ENCODE peak calls at places on chromosomes 13 and 19, in five cellular contexts. One of them, this sample, is unnamed. For H3K4me1, the result is how much of the 10 kb centered on the place peaks cover.

GRCh38 chr13:28031220-28031903 is 42.9 kb upstream of the URAD start:
- DNase-seq in GM23248: no peak
- DNase-seq in H1: no peak
- DNase-seq in H9: no peak
- DNase-seq in GM23338: no peak
- DNase-seq in this sample: no peak

GRCh38 chr13:37414667-37415066 is 183.9 kb downstream of the POSTN start:
- DNase-seq in GM23248: no peak
- DNase-seq in H1: no peak
- DNase-seq in H9: peak
- DNase-seq in GM23338: peak
- DNase-seq in this sample: no peak

GRCh38 chr19:48558018-48558684 is 6.2 kb downstream of the SULT2B1 start:
- DNase-seq in GM23248: peak
- DNase-seq in H1: no peak
- DNase-seq in H9: peak
- DNase-seq in GM23338: peak
- DNase-seq in this sample: no peak

GRCh38 chr19:4909172-4909896 is at the start of gene UHRF1:
- DNase-seq in GM23248: peak
- DNase-seq in H1: peak
- DNase-seq in H9: peak
- DNase-seq in GM23338: peak
- DNase-seq in this sample: peak

GRCh38 chr13:51091839-51092238 is 19.2 kb downstream of the C13orf42 start:
- DNase-seq in GM23248: no peak
- DNase-seq in H1: peak
- DNase-seq in H9: no peak
- DNase-seq in GM23338: peak
- DNase-seq in this sample: no peak

GRCh38 chr13:74067818-74068217 is 66.4 kb downstream of the KLF12 start:
- DNase-seq in GM23248: no peak
- DNase-seq in H1: no peak
- DNase-seq in H9: no peak
- DNase-seq in GM23338: no peak
- DNase-seq in this sample: no peak

GRCh38 chr13:110716235-110716505 is 2.7 kb downstream of the ING1 start:
- DNase-seq in GM23248: peak
- DNase-seq in H1: no peak
- DNase-seq in H9: no peak
- DNase-seq in GM23338: peak
- DNase-seq in this sample: peak

GRCh38 chr13:80871481-80871880 is 530.6 kb upstream of the SPRY2 start:
- DNase-seq in GM23248: no peak
- DNase-seq in H1: no peak
- DNase-seq in H9: no peak
- DNase-seq in GM23338: no peak
- DNase-seq in this sample: no peak

GRCh38 chr19:30648321-30648720 is 276.1 kb downstream of the ZNF536 start:
- DNase-seq in GM23248: peak
- DNase-seq in H1: no peak
- DNase-seq in H9: no peak
- DNase-seq in GM23338: no peak
- DNase-seq in this sample: no peak

GRCh38 chr19:9757544-9758501 is 10.7 kb downstream of the ZNF846 start:
- DNase-seq in GM23248: peak
- DNase-seq in H1: no peak
- DNase-seq in H9: no peak
- DNase-seq in GM23338: peak
- DNase-seq in this sample: no peak

GRCh38 chr13:22765566-22765965 is 415.2 kb upstream of the SGCG start:
- DNase-seq in GM23248: no peak
- DNase-seq in H1: no peak
- DNase-seq in H9: no peak
- DNase-seq in GM23338: no peak
- DNase-seq in this sample: no peak

GRCh38 chr13:22757530-22758120 is 423.2 kb upstream of the SGCG start:
- DNase-seq in GM23248: peak
- DNase-seq in H1: no peak
- DNase-seq in H9: no peak
- DNase-seq in GM23338: peak
- DNase-seq in this sample: no peak

GRCh38 chr13:22758245-22758644 is 422.5 kb upstream of the SGCG start:
- DNase-seq in GM23248: no peak
- DNase-seq in H1: no peak
- DNase-seq in H9: no peak
- DNase-seq in GM23338: peak
- DNase-seq in this sample: no peak

DNA sequence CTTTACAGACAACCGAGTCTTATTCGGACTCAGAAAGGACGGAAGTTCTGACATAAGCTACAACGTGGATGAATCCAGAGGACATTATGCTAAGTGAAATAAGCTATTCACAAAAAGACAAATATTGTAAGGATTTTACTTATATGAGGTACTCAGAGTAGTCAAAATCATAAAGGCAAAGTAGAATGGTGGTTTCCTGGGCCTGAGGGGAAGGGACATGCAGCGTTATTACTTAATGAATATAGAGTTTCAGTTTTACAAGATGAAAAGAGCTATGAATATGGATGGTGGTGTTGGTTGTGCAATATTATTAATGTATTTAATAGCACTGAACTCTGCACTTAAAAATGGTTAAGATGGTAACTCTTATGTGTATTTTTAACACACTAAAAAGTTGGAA is 419.1 kb upstream of the SGCG start:
- DNase-seq in GM23248: no peak
- DNase-seq in H1: no peak
- DNase-seq in H9: no peak
- DNase-seq in GM23338: no peak
- DNase-seq in this sample: no peak
- H3K4me1 ChIP-seq in GM23248: under half
- H3K4me1 ChIP-seq in H1: under half
- H3K4me1 ChIP-seq in H9: under half
- H3K4me1 ChIP-seq in GM23338: under half
- H3K4me1 ChIP-seq in this sample: under half

DNA sequence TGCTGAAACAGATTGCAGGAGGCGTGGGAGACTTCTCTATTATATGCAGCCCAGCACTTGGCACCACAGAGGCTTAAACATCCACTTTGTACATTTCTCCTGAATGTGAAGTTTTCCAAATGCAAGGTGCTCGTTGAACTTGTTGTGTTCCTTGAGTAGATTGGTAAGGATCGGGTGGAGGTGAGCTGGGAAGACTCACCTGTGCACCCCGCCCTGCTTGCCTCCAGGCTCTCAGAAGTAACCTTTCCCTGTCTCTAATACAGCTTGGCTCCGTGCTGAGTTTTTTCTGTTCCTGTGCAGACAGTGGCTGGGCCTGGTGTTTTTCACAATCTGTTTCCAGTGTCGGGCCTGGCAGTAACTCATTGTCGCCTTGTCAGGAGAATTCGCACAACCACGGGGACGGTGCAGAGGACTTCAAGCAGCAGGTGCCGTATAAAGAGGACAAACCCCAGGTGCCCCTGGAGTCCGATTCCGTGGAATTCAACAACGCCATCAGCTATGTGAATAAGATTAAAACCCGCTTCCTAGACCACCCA is 12.3 kb downstream of the SIN3B start:
- DNase-seq in GM23248: no peak
- DNase-seq in H1: no peak
- DNase-seq in H9: no peak
- DNase-seq in GM23338: no peak
- DNase-seq in this sample: no peak
- H2AFZ ChIP-seq in GM23248: no peak
- H2AFZ ChIP-seq in H1: no peak
- H2AFZ ChIP-seq in H9: no peak
- H2AFZ ChIP-seq in GM23338: no peak
- H2AFZ ChIP-seq in this sample: no peak

GRCh38 chr13:26038931-26039475 is 12.8 kb downstream of the SHISA2 start:
- DNase-seq in GM23248: no peak
- DNase-seq in H1: no peak
- DNase-seq in H9: no peak
- DNase-seq in GM23338: no peak
- DNase-seq in this sample: no peak

GRCh38 chr13:26037302-26037701 is 14.5 kb downstream of the SHISA2 start:
- DNase-seq in GM23248: no peak
- DNase-seq in H1: peak
- DNase-seq in H9: peak
- DNase-seq in GM23338: peak
- DNase-seq in this sample: peak

GRCh38 chr13:26042781-26043180 is 9.0 kb downstream of the SHISA2 start:
- DNase-seq in GM23248: no peak
- DNase-seq in H1: no peak
- DNase-seq in H9: no peak
- DNase-seq in GM23338: no peak
- DNase-seq in this sample: no peak

GRCh38 chr13:26045123-26045522 is 6.7 kb downstream of the SHISA2 start:
- DNase-seq in GM23248: no peak
- DNase-seq in H1: no peak
- DNase-seq in H9: no peak
- DNase-seq in GM23338: no peak
- DNase-seq in this sample: no peak

DNA sequence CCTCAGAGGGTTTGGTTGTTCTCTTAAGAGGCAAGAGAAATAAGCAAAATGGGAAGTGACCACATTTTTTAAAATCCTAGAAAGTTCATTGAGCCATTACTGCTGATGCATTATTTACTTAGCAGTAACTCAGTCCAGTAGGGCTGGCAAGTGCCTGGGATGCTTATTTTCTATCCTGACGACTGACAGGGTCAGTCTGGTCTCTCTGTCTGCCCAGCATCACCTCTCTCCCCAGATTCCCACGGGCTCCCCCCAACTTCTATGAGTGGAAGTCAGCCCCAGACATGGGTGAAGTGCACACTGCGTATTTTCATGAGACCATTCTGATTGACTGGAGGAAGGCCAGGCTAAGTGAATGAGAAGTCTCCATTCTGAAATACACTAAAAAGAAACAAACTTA is 10.3 kb downstream of the SHISA2 start:
- DNase-seq in GM23248: no peak
- DNase-seq in H1: peak
- DNase-seq in H9: no peak
- DNase-seq in GM23338: no peak
- DNase-seq in this sample: no peak
- H3K27ac ChIP-seq in GM23248: no peak
- H3K27ac ChIP-seq in H1: no peak
- H3K27ac ChIP-seq in H9: no peak
- H3K27ac ChIP-seq in GM23338: no peak
- H3K27ac ChIP-seq in this sample: no peak

DNA sequence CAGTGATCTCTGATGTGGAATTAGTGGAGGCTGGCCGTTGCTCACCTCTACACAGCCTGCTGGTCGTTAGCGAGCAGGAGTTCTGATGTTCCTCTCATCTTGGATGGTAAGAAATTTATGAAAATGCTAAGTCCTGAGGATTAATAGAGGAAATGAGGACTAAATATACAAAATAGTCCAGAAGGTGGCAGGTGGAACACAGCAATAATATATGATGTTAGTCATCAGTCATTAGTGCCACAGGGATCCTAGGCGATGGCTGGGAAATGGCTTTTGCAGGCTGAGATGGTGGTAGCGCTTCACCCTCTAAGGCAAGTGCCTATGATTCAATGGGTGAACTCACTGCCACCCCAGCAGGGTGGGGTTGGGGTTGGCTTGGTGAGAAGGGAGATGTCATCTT is 338.6 kb upstream of the TMTC4 start:
- DNase-seq in GM23248: peak
- DNase-seq in H1: no peak
- DNase-seq in H9: no peak
- DNase-seq in GM23338: no peak
- DNase-seq in this sample: no peak
- H3K4me1 ChIP-seq in GM23248: under half
- H3K4me1 ChIP-seq in H1: under half
- H3K4me1 ChIP-seq in H9: under half
- H3K4me1 ChIP-seq in GM23338: under half
- H3K4me1 ChIP-seq in this sample: under half

DNA sequence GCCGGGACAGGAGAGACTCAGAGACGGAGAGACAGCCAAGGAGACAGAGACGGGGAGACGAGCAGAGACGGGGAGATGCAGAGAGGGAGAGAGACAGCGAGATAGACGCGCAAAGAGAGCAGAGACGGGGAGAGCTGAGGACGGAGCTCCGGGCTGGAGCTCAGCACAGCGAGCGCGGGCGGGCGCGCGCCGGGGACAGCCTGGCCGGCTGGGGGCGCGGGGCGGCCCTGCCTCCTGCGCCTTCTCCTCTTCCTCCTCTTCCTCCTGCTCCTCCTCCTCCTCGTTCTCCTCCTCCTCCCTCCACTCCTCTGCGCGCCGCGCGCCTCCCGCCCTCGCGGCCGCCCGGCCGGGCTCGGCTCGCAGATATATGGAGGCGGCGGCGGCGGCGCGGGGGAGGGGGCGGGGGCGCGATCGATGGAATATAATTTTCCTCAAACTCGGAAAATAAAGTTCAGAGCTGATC is at the start of gene ERFL:
- DNase-seq in GM23248: peak
- DNase-seq in H1: no peak
- DNase-seq in H9: no peak
- DNase-seq in GM23338: peak
- DNase-seq in this sample: peak
- H2AFZ ChIP-seq in GM23248: peak
- H2AFZ ChIP-seq in H1: peak
- H2AFZ ChIP-seq in H9: no peak
- H2AFZ ChIP-seq in GM23338: peak
- H2AFZ ChIP-seq in this sample: peak

GRCh38 chr19:11251650-11252314 is 10.5 kb downstream of the DOCK6 start:
- DNase-seq in GM23248: no peak
- DNase-seq in H1: no peak
- DNase-seq in H9: no peak
- DNase-seq in GM23338: no peak
- DNase-seq in this sample: no peak

GRCh38 chr19:11256189-11256588 is 6.1 kb downstream of the DOCK6 start:
- DNase-seq in GM23248: no peak
- DNase-seq in H1: no peak
- DNase-seq in H9: no peak
- DNase-seq in GM23338: no peak
- DNase-seq in this sample: no peak

GRCh38 chr19:11252665-11253355 is 9.5 kb downstream of the DOCK6 start:
- DNase-seq in GM23248: peak
- DNase-seq in H1: no peak
- DNase-seq in H9: no peak
- DNase-seq in GM23338: peak
- DNase-seq in this sample: no peak

GRCh38 chr19:11257827-11258380 is 4.4 kb downstream of the DOCK6 start:
- DNase-seq in GM23248: peak
- DNase-seq in H1: no peak
- DNase-seq in H9: no peak
- DNase-seq in GM23338: no peak
- DNase-seq in this sample: no peak

DNA sequence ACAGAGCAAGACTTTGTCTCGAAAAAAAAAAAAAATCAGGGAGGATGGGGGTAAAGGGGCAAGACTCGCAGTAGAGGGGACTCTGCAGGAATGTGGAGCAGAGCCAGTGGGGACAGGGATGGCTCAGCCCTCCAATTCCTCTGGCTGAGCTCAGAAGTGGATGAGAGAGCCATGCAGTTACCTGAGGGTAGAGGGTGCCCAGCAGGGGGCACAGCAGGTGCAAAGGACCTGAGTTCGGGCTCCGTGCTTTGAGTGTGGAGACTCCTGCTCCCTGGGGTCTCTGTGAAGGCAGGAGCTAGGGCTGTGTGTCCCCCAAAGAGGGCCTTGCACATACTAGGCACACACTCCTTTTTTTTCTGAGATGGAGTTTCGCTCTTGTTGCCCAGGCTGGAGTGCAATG is 7.7 kb downstream of the DOCK6 start:
- DNase-seq in GM23248: peak
- DNase-seq in H1: no peak
- DNase-seq in H9: no peak
- DNase-seq in GM23338: peak
- DNase-seq in this sample: no peak
- H3K27ac ChIP-seq in GM23248: no peak
- H3K27ac ChIP-seq in H1: no peak
- H3K27ac ChIP-seq in H9: no peak
- H3K27ac ChIP-seq in GM23338: peak
- H3K27ac ChIP-seq in this sample: no peak